ENCODE peak calls at places on chromosome 9, in five cellular contexts. J, Y, G, Q and P are unnamed samples.

GRCh38 chr9:128053560-128053959 is 13.6 kb downstream of the NAIF1 start:
- DNase-seq in Q (no peak), G (no peak), Y (no peak), J (no peak), P (no peak)

GRCh38 chr9:110192531-110193326 is 15.2 kb downstream of the C9orf152 start:
- DNase-seq in Q (peak; percentile 60), J (no peak), Y (peak; percentile 70), G (no peak), P (no peak)

GRCh38 chr9:2635922-2636321 is 14.3 kb downstream of the VLDLR start:
- DNase-seq in Y (no peak), G (no peak), Q (no peak), J (no peak), P (no peak)

GRCh38 chr9:120326076-120326693 is 253.8 kb downstream of the CDK5RAP2 start:
- DNase-seq in Q (no peak), Y (no peak), G (no peak), J (no peak), P (no peak)

GRCh38 chr9:79362100-79363081 is 209.4 kb upstream of the TLE4 start:
- DNase-seq in Q (no peak), Y (no peak), J (no peak), G (no peak), P (no peak)

GRCh38 chr9:99416007-99416406 is 193.9 kb downstream of the SEC61B start:
- DNase-seq in J (no peak), Y (no peak), G (no peak), Q (no peak), P (no peak)

GRCh38 chr9:36575411-36575882 is 2.8 kb downstream of the MELK start:
- DNase-seq in G (no peak), Y (no peak), Q (no peak), J (no peak), P (no peak)

GRCh38 chr9:74035786-74036185 is 461.3 kb upstream of the RORB start:
- DNase-seq in J (no peak), Y (no peak), G (no peak), Q (no peak), P (no peak)

GRCh38 chr9:114805670-114806551 is at the start of gene TNFSF15:
- DNase-seq in J (peak; percentile 83), Q (no peak), Y (no peak), G (peak; percentile 46), P (no peak)

GRCh38 chr9:87199819-87200218 is 252.5 kb upstream of the GAS1 start:
- DNase-seq in Q (no peak), J (no peak), Y (no peak), G (no peak), P (no peak)

GRCh38 chr9:31799953-31800609 is 584.4 kb upstream of the ACO1 start:
- DNase-seq in G (no peak), J (no peak), Q (no peak), Y (no peak), P (no peak)

GRCh38 chr9:77820293-77820954 is 172.3 kb upstream of the GNA14 start:
- DNase-seq in J (no peak), Q (no peak), G (no peak), Y (no peak), P (no peak)

GRCh38 chr9:19642256-19642655 is 146.6 kb downstream of the SLC24A2 start:
- DNase-seq in Y (no peak), Q (no peak), J (no peak), G (no peak), P (no peak)

GRCh38 chr9:6367128-6367741 is 39.1 kb downstream of the TPD52L3 start:
- DNase-seq in Y (no peak), G (no peak), Q (no peak), J (no peak), P (no peak)

GRCh38 chr9:116087751-116088194 is 65.8 kb upstream of the PAPPA start:
- DNase-seq in Q (no peak), G (no peak), Y (no peak), J (no peak), P (no peak)

GRCh38 chr9:4174781-4175180 is 125.1 kb downstream of the GLIS3 start:
- DNase-seq in G (no peak), Q (no peak), J (no peak), Y (no peak), P (no peak)

GRCh38 chr9:88659126-88659525 is 124.1 kb downstream of the NXNL2 start:
- DNase-seq in G (no peak), Q (no peak), Y (no peak), J (no peak), P (no peak)

GRCh38 chr9:83955985-83956287 is 24.1 kb downstream of the HNRNPK start:
- DNase-seq in Q (no peak), G (no peak), Y (no peak), J (no peak), P (no peak)

GRCh38 chr9:38374847-38375571 is 17.5 kb upstream of the ALDH1B1 start:
- DNase-seq in J (no peak), Q (no peak), Y (no peak), G (no peak), P (no peak)

GRCh38 chr9:115673599-115673998 is 480.0 kb upstream of the PAPPA start:
- DNase-seq in Y (no peak), G (no peak), Q (no peak), J (no peak), P (no peak)

GRCh38 chr9:78778314-78778713 is 481.4 kb downstream of the PSAT1 start:
- DNase-seq in J (no peak), Q (no peak), Y (no peak), G (no peak), P (no peak)

GRCh38 chr9:124309665-124310064 is 51.9 kb downstream of the NEK6 start:
- DNase-seq in J (no peak), Y (peak; percentile 58), Q (no peak), G (no peak), P (no peak)

GRCh38 chr9:22009563-22009867 is 410 bp upstream of the CDKN2B start:
- DNase-seq in Y (no peak), G (no peak), J (no peak), Q (no peak), P (no peak)

GRCh38 chr9:22005700-22006605 is 3.2 kb downstream of the CDKN2B start:
- DNase-seq in G (no peak), J (no peak), Y (no peak), Q (no peak), P (no peak)

GRCh38 chr9:22008662-22009562 is at the start of gene CDKN2B:
- DNase-seq in J (peak; percentile 98), G (peak; percentile 35), Q (peak; percentile 91), Y (peak; percentile 90), P (peak; percentile 78)

GRCh38 chr9:22002038-22002437 is 7.1 kb downstream of the CDKN2B start:
- DNase-seq in J (no peak), Y (no peak), G (no peak), Q (no peak), P (no peak)

DNA sequence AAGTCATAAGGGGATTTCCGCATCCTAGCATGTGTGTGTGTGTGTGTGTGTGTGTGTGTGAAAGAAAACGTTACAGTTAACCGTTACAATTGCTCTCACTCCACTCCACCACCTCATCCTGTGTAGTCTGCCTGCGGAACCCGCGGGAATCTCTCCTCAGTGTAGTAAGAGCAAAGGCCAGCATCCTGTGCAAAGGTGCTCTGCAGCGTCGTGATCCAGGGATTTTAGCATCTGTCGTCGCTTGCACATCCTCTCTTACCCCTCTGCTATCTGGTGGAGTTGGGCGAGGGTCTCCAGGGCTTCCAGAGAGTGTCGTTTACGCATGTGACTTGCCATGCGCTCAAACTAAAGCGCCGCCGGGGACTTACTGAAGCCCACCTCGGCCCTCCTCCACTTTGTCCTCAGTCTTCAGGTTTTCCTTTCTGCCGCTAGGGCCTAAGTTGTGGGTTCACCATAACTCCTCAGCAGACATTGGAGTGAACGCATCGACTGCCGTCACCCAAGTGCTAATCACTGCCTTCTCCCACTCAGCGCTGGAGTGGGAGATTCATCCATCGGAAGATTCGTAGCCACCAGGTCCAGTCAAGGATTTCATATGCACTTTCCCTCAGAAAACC is 3.9 kb downstream of the CDKN2B start:
- DNase-seq in Q (no peak), J (no peak), Y (no peak), G (no peak), P (no peak)
- TF ChIP-seq CTCF in Q (no peak), J (no peak), Y (no peak), G (peak; percentile 5), P (no peak)

DNA sequence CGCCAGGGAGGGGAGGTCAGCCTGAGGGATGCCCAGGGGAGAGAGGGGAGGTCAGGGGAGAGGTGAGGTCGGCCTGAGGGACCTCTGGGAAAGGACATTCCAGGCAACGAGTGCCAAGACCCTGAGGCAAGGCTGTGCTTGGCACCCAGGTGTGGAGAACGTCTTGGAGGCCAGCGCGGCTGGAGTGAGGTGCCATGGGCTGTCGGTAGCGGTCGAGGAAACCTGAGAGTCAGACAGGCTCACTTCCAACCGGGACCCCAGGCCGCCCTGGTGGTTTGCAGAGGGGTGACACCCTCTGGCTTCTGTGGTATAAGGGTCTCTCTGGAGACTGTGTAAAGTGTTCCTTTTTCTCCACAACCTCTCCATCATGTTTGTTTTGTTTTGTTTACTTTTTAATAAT is 82.9 kb downstream of the CACNA1B start:
- DNase-seq in G (no peak), J (no peak), Q (no peak), Y (no peak), P (no peak)
- TF ChIP-seq CTCF in G (peak; percentile 45), J (no peak), Q (no peak), Y (no peak), P (no peak)

DNA sequence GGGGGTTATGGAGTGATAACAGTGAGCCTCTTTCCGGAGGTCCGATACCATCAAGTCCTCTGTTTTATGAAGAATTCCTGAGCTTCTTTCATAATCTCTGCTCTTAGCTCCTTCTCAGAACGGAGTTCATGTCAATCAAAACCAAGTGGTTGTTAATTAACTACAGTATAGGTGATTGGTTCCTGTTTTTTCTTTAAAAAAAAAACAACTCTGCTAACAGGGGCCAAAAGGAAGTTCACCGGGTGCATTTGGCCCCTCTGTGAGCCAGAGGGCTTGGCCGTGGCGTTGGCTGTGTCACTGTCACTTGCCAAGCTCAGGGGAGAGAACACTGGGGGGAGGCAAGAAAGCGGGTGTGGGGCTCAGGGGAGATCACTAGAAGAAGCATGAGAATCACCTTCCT is 4.0 kb downstream of the GFI1B start:
- DNase-seq in J (no peak), Q (no peak), G (no peak), Y (no peak), P (no peak)
- TF ChIP-seq CTCF in J (no peak), Q (no peak), G (no peak), Y (no peak), P (no peak)

GRCh38 chr9:97848237-97848581 is 4.8 kb upstream of the FOXE1 start:
- DNase-seq in Y (no peak), Q (no peak), G (no peak), J (no peak), P (no peak)
- TF ChIP-seq CTCF in Y (no peak), Q (no peak), G (peak; percentile 3), J (no peak), P (no peak)

GRCh38 chr9:98057095-98057799 is 715 bp downstream of the NANS start:
- DNase-seq in G (no peak), J (no peak), Y (no peak), Q (no peak), P (no peak)
- TF ChIP-seq CTCF in G (no peak), J (no peak), Y (no peak), Q (no peak), P (no peak)